ENCODE peak calls at places on chromosome 21, in eight cellular contexts. P is heart right ventricle; G is activated T-cell treated with anti-CD3 and anti-CD28 coated beads, Interleukin-2, amount 50 U/mL, for 72 hours; H is neural progenitor cell; A is hypothalamus; Y is mesothelial cell of epicardium; D is T47D; Q is posterior vena cava. M is an unnamed sample.

GRCh38 chr21:45104560-45104959 is 30.2 kb downstream of the ADARB1 start:
- DNase-seq in Q (no peak), D (peak), P (peak), H (no peak), G (peak), Y (no peak), A (no peak), M (no peak)

GRCh38 chr21:40950970-40951369 is 104.0 kb upstream of the DSCAM start:
- DNase-seq in Y (no peak), P (no peak), D (no peak), G (no peak), Q (no peak), A (no peak), H (no peak), M (no peak)

GRCh38 chr21:17003221-17003620 is 509.6 kb upstream of the CXADR start:
- DNase-seq in D (no peak), Q (no peak), H (no peak), Y (no peak), G (no peak), A (no peak), P (no peak), M (no peak)

GRCh38 chr21:42850866-42851391 is 28.4 kb downstream of the WDR4 start:
- DNase-seq in P (no peak), H (peak), D (no peak), Q (no peak), G (peak), A (no peak), Y (no peak), M (peak)

GRCh38 chr21:46122241-46122671 is 24.3 kb downstream of the COL6A2 start:
- DNase-seq in Q (peak), D (no peak), A (no peak), Y (peak), P (no peak), G (no peak), H (no peak), M (peak)

GRCh38 chr21:38637161-38637560 is 138.9 kb upstream of the ERG start:
- DNase-seq in D (no peak), Y (no peak), G (no peak), Q (no peak), H (no peak), A (no peak), P (no peak), M (no peak)

GRCh38 chr21:29145354-29145782 is 14.9 kb downstream of the MAP3K7CL start:
- DNase-seq in A (no peak), G (peak), D (no peak), H (no peak), P (no peak), Q (no peak), Y (no peak), M (no peak)

GRCh38 chr21:37145635-37146111 is 72.6 kb downstream of the TTC3 start:
- DNase-seq in G (no peak), D (no peak), P (no peak), Y (no peak), H (peak), A (no peak), Q (no peak), M (no peak)

GRCh38 chr21:37220433-37220980 is 46.6 kb downstream of the VPS26C start:
- DNase-seq in G (peak), P (no peak), Q (no peak), A (no peak), D (no peak), H (no peak), Y (no peak), M (no peak)

GRCh38 chr21:44450999-44451398 is 4.3 kb upstream of the LRRC3 start:
- DNase-seq in H (no peak), D (no peak), P (peak), Y (no peak), G (no peak), Q (peak), A (no peak), M (no peak)

GRCh38 chr21:36630485-36631206 is 68.3 kb upstream of the SIM2 start:
- DNase-seq in G (peak), Q (no peak), D (peak), Y (peak), H (peak), P (peak), A (peak), M (no peak)

GRCh38 chr21:41545500-41546359 is 37.8 kb upstream of the TMPRSS2 start:
- DNase-seq in G (no peak), Y (no peak), P (no peak), D (no peak), H (no peak), A (no peak), Q (no peak), M (no peak)

GRCh38 chr21:26457817-26458216 is 115.3 kb downstream of the CYYR1 start:
- DNase-seq in Y (no peak), P (no peak), H (no peak), A (no peak), Q (no peak), D (no peak), G (no peak), M (no peak)

GRCh38 chr21:21324297-21324696 is 326.1 kb downstream of the NCAM2 start:
- DNase-seq in A (no peak), G (no peak), H (no peak), D (no peak), Y (no peak), Q (no peak), P (no peak), M (no peak)

GRCh38 chr21:44337941-44338895 is 972 bp downstream of the CFAP410 start:
- DNase-seq in P (peak), Y (no peak), A (peak), D (peak), G (peak), H (peak), Q (no peak), M (no peak)

GRCh38 chr21:45811136-45811535 is 167.6 kb downstream of the PCBP3 start:
- DNase-seq in Q (peak), P (no peak), Y (no peak), G (no peak), H (no peak), A (no peak), D (no peak), M (no peak)

GRCh38 chr21:35578350-35578782 is 482.0 kb downstream of the SETD4 start:
- DNase-seq in A (no peak), Q (no peak), G (no peak), Y (no peak), H (no peak), P (no peak), D (no peak), M (no peak)

GRCh38 chr21:45571641-45572040 is 29.4 kb upstream of the SLC19A1 start:
- DNase-seq in P (no peak), G (no peak), D (no peak), Q (no peak), Y (no peak), A (no peak), H (no peak), M (no peak)

GRCh38 chr21:31985398-31985797 is 112.6 kb downstream of the HUNK start:
- DNase-seq in Y (no peak), P (no peak), H (no peak), A (no peak), G (no peak), Q (peak), D (no peak), M (no peak)

GRCh38 chr21:30104246-30104645 is 62.4 kb downstream of the CLDN17 start:
- DNase-seq in Y (no peak), H (no peak), Q (no peak), D (no peak), A (no peak), G (no peak), P (no peak), M (no peak)

GRCh38 chr21:14968821-14969220 is 96.0 kb downstream of the NRIP1 start:
- DNase-seq in A (no peak), Q (no peak), Y (no peak), H (no peak), P (no peak), D (no peak), G (no peak), M (no peak)

GRCh38 chr21:14078746-14079375 is 131.9 kb downstream of the LIPI start:
- DNase-seq in Q (no peak), P (no peak), A (no peak), D (no peak), Y (no peak), H (no peak), G (no peak), M (no peak)